ENCODE peak calls at places on chromosomes 13 and 19, in seven cellular contexts. D is tibial artery; L is CD4-positive, alpha-beta memory T cell; C is suprapubic skin; P is lower lobe of right lung; R is psoas muscle; H is esophagus squamous epithelium. K is an unnamed sample. For H3K9me3, the result is how much of the 10 kb centered on the place peaks cover.

GRCh38 chr19:37506387-37507166 is at the start of gene ZNF793:
- DNase-seq in D (peak), L (peak), C (peak), P (peak), R (peak), H (peak), K (peak)

GRCh38 chr19:23241433-23241832 is 8.8 kb downstream of the ZNF724 start:
- DNase-seq in D (no peak), L (no peak), C (no peak), P (no peak), R (no peak), H (no peak), K (no peak)

GRCh38 chr13:50740052-50740741 is 103.3 kb downstream of the DLEU7 start:
- DNase-seq in D (no peak), L (no peak), C (no peak), P (no peak), R (no peak), H (no peak), K (no peak)

GRCh38 chr19:6242677-6243076 is 37.1 kb downstream of the MLLT1 start:
- DNase-seq in D (no peak), L (no peak), C (peak), P (peak), R (no peak), H (no peak), K (no peak)

GRCh38 chr13:51687928-51688714 is 103.9 kb downstream of the WDFY2 start:
- DNase-seq in D (no peak), L (no peak), C (no peak), P (no peak), R (no peak), H (no peak), K (no peak)

GRCh38 chr19:45973564-45974338 is at the start of gene NOVA2:
- DNase-seq in D (no peak), L (no peak), C (no peak), P (peak), R (peak), H (no peak), K (no peak)

GRCh38 chr19:4279530-4280422 is 710 bp downstream of the SHD start:
- DNase-seq in D (no peak), L (no peak), C (no peak), P (no peak), R (no peak), H (no peak), K (no peak)

GRCh38 chr19:41554902-41555301 is 21.1 kb upstream of the CEACAM21 start:
- DNase-seq in D (no peak), L (peak), C (no peak), P (no peak), R (no peak), H (no peak), K (peak)

GRCh38 chr13:46035066-46035465 is 17.5 kb downstream of the ZC3H13 start:
- DNase-seq in D (no peak), L (no peak), C (no peak), P (no peak), R (no peak), H (no peak), K (no peak)

GRCh38 chr19:5292453-5292842 is 48.2 kb downstream of the PTPRS start:
- DNase-seq in D (peak), L (no peak), C (no peak), P (no peak), R (no peak), H (no peak), K (peak)

GRCh38 chr19:19214892-19215291 is 3.1 kb downstream of the NCAN start:
- DNase-seq in D (no peak), L (no peak), C (no peak), P (no peak), R (no peak), H (no peak), K (no peak)

GRCh38 chr19:10417598-10418280 is 2.6 kb upstream of the PDE4A start:
- DNase-seq in D (no peak), L (no peak), C (no peak), P (no peak), R (no peak), H (no peak), K (peak)

GRCh38 chr19:11598746-11599145 is 1.5 kb downstream of the ZNF627 start:
- DNase-seq in D (no peak), L (no peak), C (no peak), P (no peak), R (no peak), H (no peak), K (no peak)

GRCh38 chr19:6108721-6109633 is 1.3 kb downstream of the RFX2 start:
- DNase-seq in D (peak), L (peak), C (no peak), P (peak), R (peak), H (no peak), K (peak)

GRCh38 chr13:111620586-111620985 is 300.1 kb downstream of the TEX29 start:
- DNase-seq in D (no peak), L (no peak), C (no peak), P (no peak), R (no peak), H (no peak), K (no peak)

GRCh38 chr13:27961227-27962085 is 7.7 kb downstream of the CDX2 start:
- DNase-seq in D (no peak), L (no peak), C (no peak), P (no peak), R (no peak), H (no peak), K (no peak)

GRCh38 chr13:44904982-44905381 is 84.3 kb downstream of the NUFIP1 start:
- DNase-seq in D (no peak), L (no peak), C (peak), P (no peak), R (peak), H (no peak), K (no peak)

GRCh38 chr13:110907951-110908898 is 6.6 kb downstream of the ANKRD10 start:
- DNase-seq in D (no peak), L (no peak), C (no peak), P (no peak), R (no peak), H (no peak), K (no peak)

GRCh38 chr19:2853015-2853606 is 11.8 kb downstream of the ZNF555 start:
- DNase-seq in D (no peak), L (no peak), C (no peak), P (no peak), R (no peak), H (no peak), K (no peak)
- H3K9me3 ChIP-seq in D (half or more), L (under half), C (under half), P (half or more), R (half or more), H (half or more), K (under half)

DNA sequence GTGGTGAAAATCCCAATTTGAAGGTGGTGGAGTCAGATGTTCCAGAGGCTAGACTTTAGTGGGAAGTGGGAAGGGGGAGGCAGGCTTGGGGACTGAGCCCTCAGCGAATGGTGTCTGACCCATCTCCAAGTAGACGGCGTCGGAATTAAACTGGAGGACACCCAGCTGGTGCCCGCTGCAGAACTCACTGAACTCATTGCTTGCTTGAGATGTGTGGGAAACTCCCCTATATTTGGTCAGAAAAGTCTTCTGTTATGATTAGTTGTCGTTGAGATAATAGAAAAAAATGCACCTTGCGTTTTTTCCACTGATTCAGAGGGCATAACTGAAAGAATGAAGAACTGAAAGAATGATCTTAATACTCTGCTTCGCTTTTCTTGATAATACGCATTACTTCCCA is 871 bp upstream of the ZNF583 start:
- DNase-seq in D (no peak), L (no peak), C (no peak), P (no peak), R (no peak), H (no peak), K (no peak)
- H3K9me3 ChIP-seq in D (half or more), L (under half), C (under half), P (under half), R (half or more), H (under half), K (under half)

GRCh38 chr13:71316964-71317363 is 550.0 kb downstream of the DACH1 start:
- DNase-seq in D (no peak), L (no peak), C (no peak), P (no peak), R (no peak), H (no peak), K (no peak)

GRCh38 chr13:71320452-71320851 is 546.6 kb downstream of the DACH1 start:
- DNase-seq in D (no peak), L (no peak), C (no peak), P (no peak), R (no peak), H (no peak), K (no peak)
- H3K9me3 ChIP-seq in D (under half), L (under half), C (under half), P (under half), R (under half), H (under half), K (under half)

DNA sequence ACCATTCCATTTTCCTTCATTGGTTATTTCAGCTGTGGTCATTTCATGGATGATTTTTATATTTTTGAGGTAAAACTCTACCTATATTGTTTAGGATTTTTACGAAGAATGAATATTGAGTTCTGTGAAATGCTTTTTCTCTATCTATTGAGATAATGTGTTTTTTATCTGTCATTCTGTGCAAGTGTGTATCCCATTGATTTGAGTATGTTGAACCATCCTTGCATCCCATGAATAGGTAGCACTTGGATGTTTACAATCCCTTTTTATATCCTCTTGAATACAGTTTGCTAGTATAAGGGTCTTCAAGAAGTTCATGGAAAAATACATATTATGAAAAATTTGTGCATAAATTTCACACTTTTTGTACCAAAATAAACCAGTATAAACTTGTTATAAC is 9.8 kb upstream of the ZNF525 start:
- DNase-seq in D (no peak), L (no peak), C (no peak), P (no peak), R (no peak), H (no peak), K (no peak)
- H3K9me3 ChIP-seq in D (half or more), L (half or more), C (half or more), P (half or more), R (half or more), H (half or more), K (half or more)

GRCh38 chr19:51983361-51983760 is 3.3 kb downstream of the ZNF350 start:
- DNase-seq in D (no peak), L (no peak), C (no peak), P (no peak), R (no peak), H (no peak), K (no peak)

GRCh38 chr19:51977346-51977745 is 9.3 kb downstream of the ZNF350 start:
- DNase-seq in D (no peak), L (no peak), C (no peak), P (no peak), R (no peak), H (no peak), K (no peak)

GRCh38 chr19:51980116-51980736 is 6.4 kb downstream of the ZNF350 start:
- DNase-seq in D (no peak), L (no peak), C (no peak), P (no peak), R (no peak), H (no peak), K (no peak)

GRCh38 chr19:51978882-51979281 is 7.8 kb downstream of the ZNF350 start:
- DNase-seq in D (no peak), L (no peak), C (no peak), P (no peak), R (no peak), H (no peak), K (no peak)
- H3K9me3 ChIP-seq in D (half or more), L (half or more), C (half or more), P (half or more), R (half or more), H (half or more), K (under half)

DNA sequence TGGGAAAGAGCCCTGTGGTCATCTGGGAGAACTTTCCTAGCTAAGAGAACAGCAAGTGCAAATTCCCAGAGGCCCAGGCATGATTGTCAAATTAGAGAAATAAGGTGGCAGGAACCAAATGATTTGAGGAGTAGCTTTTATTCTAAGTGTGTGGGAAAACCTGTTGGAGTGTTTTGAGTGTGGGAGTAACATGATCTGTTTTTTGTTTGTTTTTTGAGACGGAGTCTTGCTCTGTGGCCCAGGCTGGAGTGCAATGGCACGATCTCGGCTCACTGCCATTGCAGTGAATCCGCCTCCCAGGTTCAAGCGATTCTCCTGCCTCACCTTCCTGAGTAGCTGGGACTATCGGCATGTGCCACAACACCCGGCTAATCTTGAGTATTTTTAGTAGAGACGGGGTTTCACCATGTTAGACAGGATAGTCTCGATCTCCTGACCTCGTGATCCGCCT is 2.4 kb downstream of the SAE1 start:
- DNase-seq in D (no peak), L (no peak), C (no peak), P (no peak), R (no peak), H (no peak), K (no peak)
- H3K9me3 ChIP-seq in D (under half), L (under half), C (under half), P (under half), R (under half), H (under half), K (under half)

GRCh38 chr19:1019616-1019961 is 1.3 kb downstream of the TMEM259 start:
- DNase-seq in D (no peak), L (no peak), C (no peak), P (no peak), R (peak), H (no peak), K (no peak)
- H3K9me3 ChIP-seq in D (under half), L (under half), C (under half), P (under half), R (under half), H (under half), K (under half)

DNA sequence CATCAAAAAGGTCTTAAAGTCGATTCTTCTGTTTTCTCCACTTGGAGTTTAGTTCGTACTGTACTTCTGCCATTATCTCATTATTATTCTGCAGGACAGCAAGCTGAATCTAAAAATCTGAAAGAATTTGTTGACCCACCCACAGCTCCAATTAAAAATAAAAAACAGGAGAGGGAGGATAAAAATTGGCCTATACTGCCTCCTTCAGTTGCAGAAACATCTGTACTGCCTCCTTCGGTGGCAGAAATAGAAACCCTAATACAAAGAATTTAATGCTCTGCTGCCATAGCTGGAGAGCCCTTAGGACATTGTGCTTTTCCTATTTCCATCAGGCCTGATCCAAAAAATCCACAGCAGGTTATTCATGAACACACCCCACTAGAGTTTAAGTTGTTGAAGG is 9.8 kb downstream of the ZNF350 start:
- DNase-seq in D (no peak), L (no peak), C (no peak), P (no peak), R (no peak), H (no peak), K (no peak)
- H3K9me3 ChIP-seq in D (half or more), L (half or more), C (half or more), P (half or more), R (half or more), H (half or more), K (half or more)

DNA sequence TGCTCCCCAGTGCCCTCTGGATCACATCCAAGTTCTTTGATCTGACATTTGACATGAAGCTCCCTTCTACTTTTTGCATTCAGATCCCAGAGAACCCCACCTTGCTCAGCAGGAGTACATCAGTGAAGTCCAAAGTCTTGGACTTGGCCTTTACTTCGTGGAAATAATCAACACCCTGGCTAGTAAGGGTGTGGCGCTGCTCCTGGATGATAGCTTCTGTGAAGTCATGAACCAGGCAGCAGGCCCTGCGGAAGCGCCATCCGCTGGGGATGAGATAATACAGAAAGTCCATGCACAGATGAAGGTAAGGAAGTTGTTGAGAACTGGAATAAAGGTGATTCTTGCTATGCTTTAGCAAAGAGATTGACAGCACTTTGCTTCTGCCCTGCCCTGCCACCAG is 43.2 kb downstream of the OR10H4 start:
- DNase-seq in D (no peak), L (no peak), C (no peak), P (no peak), R (no peak), H (no peak), K (no peak)
- H3K9me3 ChIP-seq in D (under half), L (under half), C (under half), P (under half), R (under half), H (under half), K (under half)